ENCODE peak calls at places on chromosomes 12 and 14, in six cellular contexts. Q is stomach; F is psoas muscle; W is A549; G is CD4-positive, alpha-beta memory T cell; V is naive thymus-derived CD4-positive, alpha-beta T cell. U is an unnamed sample. For H3K4me1, the result is how much of the 10 kb centered on the place peaks cover.

GRCh38 chr14:77805703-77806102 is 5.8 kb downstream of the ADCK1 start:
- DNase-seq in Q (no peak), F (no peak), V (no peak), G (no peak), W (no peak), U (no peak)

GRCh38 chr12:15984097-15984800 is 73.1 kb downstream of the DERA start:
- DNase-seq in V (no peak), F (no peak), W (no peak), G (no peak), Q (no peak), U (no peak)

GRCh38 chr12:81136519-81136918 is 58.6 kb downstream of the ACSS3 start:
- DNase-seq in V (no peak), G (peak), F (no peak), Q (no peak), W (no peak), U (no peak)

GRCh38 chr14:36281309-36281708 is 39.1 kb downstream of the MBIP start:
- DNase-seq in Q (no peak), G (no peak), F (no peak), W (no peak), V (no peak), U (no peak)

GRCh38 chr14:21379338-21379737 is 4.5 kb downstream of the SUPT16H start:
- DNase-seq in G (no peak), F (no peak), Q (no peak), W (no peak), V (no peak), U (no peak)

GRCh38 chr12:6608592-6609311 is 1.6 kb upstream of the CHD4 start:
- DNase-seq in G (peak), Q (no peak), W (peak), V (no peak), F (peak), U (no peak)

GRCh38 chr12:1307796-1308195 is 286.6 kb downstream of the FBXL14 start:
- DNase-seq in Q (no peak), G (no peak), V (no peak), W (no peak), F (no peak), U (no peak)

GRCh38 chr12:78612224-78612623 is 252.3 kb upstream of the SYT1 start:
- DNase-seq in V (no peak), Q (no peak), G (no peak), W (no peak), F (no peak), U (no peak)

GRCh38 chr14:50040401-50040775 is 76.0 kb downstream of the VCPKMT start:
- DNase-seq in Q (peak), F (no peak), W (peak), V (no peak), G (peak), U (peak)

GRCh38 chr14:73723799-73724621 is 9.8 kb upstream of the PNMA1 start:
- DNase-seq in W (peak), V (no peak), Q (peak), F (peak), G (no peak), U (no peak)

GRCh38 chr12:84033162-84033561 is 879.4 kb downstream of the SLC6A15 start:
- DNase-seq in Q (no peak), G (no peak), F (no peak), V (no peak), W (no peak), U (no peak)

GRCh38 chr12:95658386-95658785 is 107.1 kb upstream of the USP44 start:
- DNase-seq in W (no peak), F (no peak), V (no peak), Q (no peak), G (no peak), U (no peak)

GRCh38 chr12:10721654-10722501 is 1.2 kb downstream of the YBX3 start:
- DNase-seq in V (peak), F (peak), W (peak), G (peak), Q (peak), U (no peak)

GRCh38 chr12:13347241-13348043 is 150.9 kb downstream of the EMP1 start:
- DNase-seq in V (no peak), Q (no peak), F (no peak), G (no peak), W (peak), U (no peak)

GRCh38 chr12:55057466-55057865 is 37.7 kb downstream of the NEUROD4 start:
- DNase-seq in W (no peak), G (no peak), F (no peak), V (no peak), Q (no peak), U (no peak)

GRCh38 chr12:78060186-78060585 is 229.5 kb downstream of the NAV3 start:
- DNase-seq in Q (no peak), W (no peak), F (no peak), V (no peak), G (no peak), U (no peak)

GRCh38 chr12:59699408-59700144 is 103.7 kb downstream of the SLC16A7 start:
- DNase-seq in G (no peak), V (no peak), F (no peak), Q (no peak), W (no peak), U (no peak)

DNA sequence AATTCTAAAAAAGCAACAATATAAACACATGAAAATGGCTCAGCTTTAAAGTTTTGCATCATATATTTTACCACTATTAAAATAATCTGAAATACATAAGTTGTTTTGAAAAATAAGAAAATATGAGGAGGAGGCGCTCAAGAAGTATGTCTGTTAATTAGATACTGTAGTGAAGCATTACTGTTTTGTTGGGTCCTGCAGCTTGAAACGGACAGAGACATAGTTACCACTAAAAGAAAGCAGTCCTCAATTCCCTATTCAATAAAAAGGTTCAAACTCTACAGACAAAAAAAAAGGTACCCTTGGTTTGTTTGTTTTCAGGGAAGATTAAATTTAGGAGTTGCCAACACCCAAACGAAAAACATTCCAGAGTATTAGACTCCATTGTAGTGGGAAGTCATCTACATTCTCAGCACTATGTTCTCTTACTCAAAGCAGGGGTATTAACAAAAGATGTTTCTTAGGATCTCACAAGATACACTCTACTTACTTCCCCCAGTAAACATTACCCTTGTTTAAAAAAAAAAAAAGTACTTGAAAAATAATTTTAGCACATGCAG is 3.0 kb downstream of the PAWR start:
- DNase-seq in V (no peak), W (no peak), Q (no peak), G (no peak), F (no peak), U (no peak)
- H3K4me3 ChIP-seq in V (no peak), W (peak), Q (no peak), G (no peak), F (peak), U (no peak)

DNA sequence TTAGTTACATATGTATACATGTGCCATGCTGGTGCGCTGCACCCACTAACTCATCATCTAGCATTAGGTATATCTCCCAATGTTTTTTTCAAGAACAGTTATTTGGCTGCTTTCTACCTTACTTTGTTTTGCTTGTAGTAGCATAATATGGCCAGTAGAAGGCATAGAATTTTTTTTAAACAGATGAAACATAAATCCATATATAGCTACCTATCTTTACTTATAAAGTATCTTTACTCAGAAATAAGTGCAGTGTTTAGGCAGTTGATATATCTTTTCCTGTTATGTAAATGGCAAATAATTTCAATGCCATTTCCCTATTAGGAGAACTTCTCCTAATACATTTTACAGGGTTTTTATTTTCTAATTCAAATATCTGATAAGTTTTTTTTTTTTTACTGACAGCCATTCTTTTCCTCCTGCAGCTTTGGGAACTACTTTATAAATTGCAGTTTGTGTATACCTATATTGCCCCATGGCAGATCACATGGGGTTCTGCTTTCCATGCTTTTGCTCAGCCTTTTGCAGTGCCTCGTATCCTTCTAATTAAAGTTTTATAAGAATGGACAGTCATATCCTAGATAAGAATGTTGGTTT is 143.1 kb downstream of the PCNX1 start:
- DNase-seq in F (no peak), W (no peak), V (no peak), Q (no peak), G (no peak), U (no peak)
- H3K4me1 ChIP-seq in F (under half), W (under half), V (under half), Q (under half), G (under half), U (under half)

GRCh38 chr14:33954016-33954598 is 3.2 kb upstream of the EGLN3 start:
- DNase-seq in V (no peak), G (no peak), W (no peak), Q (peak), F (no peak), U (no peak)

GRCh38 chr14:33950320-33951182 is at the start of gene EGLN3:
- DNase-seq in V (peak), Q (peak), W (peak), G (no peak), F (peak), U (peak)

GRCh38 chr14:33949051-33950037 is 1.5 kb downstream of the EGLN3 start:
- DNase-seq in G (no peak), V (no peak), F (no peak), W (no peak), Q (no peak), U (no peak)

GRCh38 chr14:33952541-33952940 is 1.7 kb upstream of the EGLN3 start:
- DNase-seq in Q (no peak), F (no peak), G (no peak), V (no peak), W (no peak), U (no peak)

GRCh38 chr14:33951183-33951840 is 438 bp upstream of the EGLN3 start:
- DNase-seq in W (no peak), F (no peak), Q (no peak), V (no peak), G (no peak), U (no peak)
- H3K4me3 ChIP-seq in W (peak), F (peak), Q (peak), V (peak), G (peak), U (peak)

DNA sequence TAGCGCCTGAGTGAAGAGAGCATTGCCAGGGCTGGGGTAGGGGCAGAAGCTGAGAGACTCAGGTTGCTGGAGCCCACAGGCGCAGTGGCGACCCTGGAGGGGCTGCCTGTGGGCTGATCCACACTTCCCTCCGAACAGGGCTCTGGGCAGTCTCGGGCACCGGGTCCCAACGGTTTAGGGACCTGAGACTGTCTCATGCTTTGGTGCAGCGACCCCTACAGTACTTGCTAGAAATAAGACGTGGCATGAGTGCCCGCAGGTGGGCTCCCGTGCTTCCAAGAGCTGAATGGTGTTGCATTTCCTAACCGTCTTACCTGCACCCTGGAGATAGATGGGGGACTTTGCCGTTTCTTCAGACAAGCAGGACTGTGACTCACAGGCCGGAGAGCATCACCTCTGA is 57.4 kb downstream of the AACS start:
- DNase-seq in F (no peak), W (no peak), Q (no peak), V (no peak), G (no peak), U (no peak)
- H3K4me1 ChIP-seq in F (under half), W (under half), Q (under half), V (under half), G (under half), U (under half)

DNA sequence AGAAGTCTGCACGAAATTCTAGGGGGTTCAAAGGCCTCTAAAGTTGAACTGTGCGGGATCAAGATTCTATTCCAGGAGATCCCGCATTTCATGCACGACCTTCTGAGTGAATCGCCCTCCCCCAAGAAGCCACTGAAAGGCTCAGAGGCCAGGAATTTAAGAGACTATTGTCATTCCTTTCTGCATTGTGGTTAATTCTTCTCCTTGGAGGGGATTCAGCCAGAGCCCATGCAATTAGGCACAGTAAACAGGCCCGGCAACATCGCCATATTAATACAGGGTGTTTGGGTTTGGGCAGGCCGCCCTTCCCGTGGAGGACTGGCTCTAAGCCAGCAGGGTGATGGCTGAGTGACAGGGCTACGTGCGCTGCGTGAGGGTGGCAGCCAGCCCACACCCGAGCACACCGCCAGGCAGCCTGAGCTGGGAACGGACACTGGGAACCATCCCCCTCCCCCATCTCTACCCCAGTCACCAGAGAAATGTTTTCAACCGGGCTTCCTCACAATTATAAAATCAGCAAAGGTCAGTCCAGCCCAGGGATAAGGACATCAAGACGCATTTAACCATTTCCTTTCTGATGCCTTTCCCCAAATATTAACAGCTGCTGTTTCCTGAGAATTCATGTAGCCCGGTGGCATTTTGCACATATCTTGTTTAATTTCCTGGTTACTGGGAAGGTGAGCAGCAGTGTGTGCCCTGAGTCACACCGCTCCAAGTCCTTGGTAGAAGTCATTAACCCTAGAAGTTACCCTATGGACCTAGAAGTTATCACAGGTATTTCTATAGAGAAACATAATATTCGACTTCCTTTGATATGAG is 12.5 kb downstream of the EGLN3 start:
- DNase-seq in F (peak), W (peak), G (no peak), Q (peak), V (no peak), U (no peak)
- H3K4me3 ChIP-seq in F (peak), W (peak), G (no peak), Q (peak), V (no peak), U (no peak)

GRCh38 chr12:132496270-132496669 is 6.3 kb downstream of the FBRSL1 start:
- DNase-seq in Q (no peak), V (no peak), G (no peak), W (no peak), F (no peak), U (no peak)

GRCh38 chr12:132498931-132499330 is 9.0 kb downstream of the FBRSL1 start:
- DNase-seq in F (no peak), Q (no peak), G (no peak), W (no peak), V (no peak), U (no peak)

GRCh38 chr12:132496710-132497109 is 6.8 kb downstream of the FBRSL1 start:
- DNase-seq in Q (no peak), F (no peak), W (no peak), V (no peak), G (no peak), U (no peak)

GRCh38 chr12:132495629-132496207 is 5.8 kb downstream of the FBRSL1 start:
- DNase-seq in F (no peak), W (no peak), Q (no peak), V (no peak), G (no peak), U (no peak)

DNA sequence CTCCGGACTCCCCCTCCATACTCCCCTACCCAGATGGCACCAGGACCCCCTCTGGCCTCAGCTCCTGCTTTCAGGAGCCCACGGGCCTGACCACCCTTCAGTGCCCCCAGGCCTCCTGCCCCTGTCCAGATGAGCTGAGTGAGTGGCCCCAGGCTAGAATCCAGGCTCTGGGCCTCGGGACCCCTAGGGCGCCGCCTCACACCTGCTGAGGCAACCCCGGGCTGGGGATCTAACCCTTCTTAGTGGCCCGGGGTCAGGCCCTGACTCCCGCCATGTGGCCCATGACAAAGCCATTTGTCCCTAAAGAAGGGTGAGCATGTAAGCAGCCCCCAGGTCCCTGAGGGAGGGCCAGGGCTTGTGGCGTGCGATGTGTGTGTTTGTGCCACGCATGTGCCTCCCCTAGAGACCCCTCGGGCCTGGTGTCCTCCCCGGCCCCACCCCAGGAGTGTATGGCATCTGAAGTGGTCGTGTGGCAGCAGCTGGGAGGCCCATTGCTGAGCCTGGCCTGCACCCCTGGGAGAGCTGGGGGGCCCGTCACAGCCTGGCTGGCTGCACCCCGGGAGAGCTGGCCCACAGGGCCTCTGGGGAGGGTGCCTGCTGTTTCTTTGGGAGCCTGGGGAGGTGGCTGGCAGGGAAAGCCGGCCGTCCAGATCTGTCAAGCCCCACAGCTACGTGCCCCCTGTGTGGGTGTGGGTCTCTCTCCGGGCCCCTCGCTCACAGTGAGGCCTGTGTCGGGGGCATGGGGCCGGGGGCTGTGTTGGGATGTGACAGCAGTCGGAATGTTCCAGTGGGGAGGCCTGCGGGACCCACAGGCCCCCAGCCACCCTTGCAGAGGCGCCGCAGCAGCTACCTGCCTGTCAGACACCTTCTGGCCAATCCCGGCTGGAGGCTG is 7.8 kb downstream of the FBRSL1 start:
- DNase-seq in G (no peak), V (no peak), Q (no peak), F (no peak), W (no peak), U (no peak)
- H3K4me1 ChIP-seq in G (half or more), V (under half), Q (half or more), F (half or more), W (under half), U (half or more)

DNA sequence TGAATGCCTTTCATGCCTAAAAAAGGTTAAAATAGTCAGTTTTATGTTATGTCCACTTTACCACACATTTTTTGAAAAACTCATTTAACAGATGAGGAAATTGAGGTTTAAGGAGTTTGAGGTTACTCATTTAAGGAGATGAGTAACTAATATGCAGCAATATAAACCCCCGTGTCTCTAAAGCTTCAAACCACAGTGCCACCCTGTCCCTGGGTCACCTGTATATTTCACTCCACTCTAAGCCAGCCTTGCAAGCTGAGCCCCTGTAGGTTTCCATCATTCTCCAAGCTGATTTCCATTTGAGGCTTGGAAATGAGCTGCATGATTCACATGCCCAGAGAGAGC is 64.4 kb downstream of the NUAK1 start:
- DNase-seq in F (no peak), V (no peak), W (no peak), G (no peak), Q (no peak), U (no peak)
- H3K4me3 ChIP-seq in F (no peak), V (no peak), W (no peak), G (no peak), Q (no peak), U (no peak)

GRCh38 chr14:91403069-91403600 is 14.5 kb downstream of the CCDC88C start:
- DNase-seq in V (no peak), F (no peak), G (peak), Q (no peak), W (no peak), U (no peak)
- H3K4me1 ChIP-seq in V (half or more), F (under half), G (half or more), Q (half or more), W (under half), U (half or more)

GRCh38 chr12:92431146-92431545 is 271.6 kb upstream of the PLEKHG7 start:
- DNase-seq in F (no peak), W (no peak), V (no peak), Q (no peak), G (no peak), U (no peak)

GRCh38 chr12:92437452-92437851 is 265.3 kb upstream of the PLEKHG7 start:
- DNase-seq in Q (no peak), G (no peak), V (no peak), W (no peak), F (no peak), U (no peak)

GRCh38 chr12:92432724-92433281 is 270.0 kb upstream of the PLEKHG7 start:
- DNase-seq in Q (no peak), V (no peak), W (no peak), G (no peak), F (no peak), U (no peak)

GRCh38 chr12:92436847-92437246 is 265.9 kb upstream of the PLEKHG7 start:
- DNase-seq in Q (no peak), G (no peak), W (no peak), F (no peak), V (no peak), U (no peak)

GRCh38 chr12:92434607-92435025 is 268.2 kb upstream of the PLEKHG7 start:
- DNase-seq in V (no peak), G (no peak), F (no peak), W (no peak), Q (no peak), U (no peak)
- H3K4me3 ChIP-seq in V (no peak), G (no peak), F (no peak), W (no peak), Q (no peak), U (no peak)

U was measured in effector memory CD4-positive, alpha-beta T cell.